ENCODE peak calls at places on chromosomes 12 and 14, in seven cellular contexts. C, S, R, B, W, M and N are unnamed samples.

GRCh38 chr12:30753761-30754382 is 879 bp downstream of the CAPRIN2 start:
- DNase-seq in R (no peak), C (no peak), B (no peak), W (no peak), S (no peak), M (no peak), N (no peak)

GRCh38 chr12:124217508-124217981 is 77.3 kb upstream of the RFLNA start:
- DNase-seq in M (no peak), R (no peak), B (no peak), W (no peak), C (no peak), S (no peak), N (no peak)

GRCh38 chr14:24975393-24975792 is 74.6 kb downstream of the STXBP6 start:
- DNase-seq in M (no peak), R (no peak), W (no peak), C (no peak), S (no peak), B (no peak), N (no peak)

GRCh38 chr12:27434673-27435565 is 11.6 kb upstream of the SMCO2 start:
- DNase-seq in B (no peak), M (peak; percentile 56), W (no peak), R (no peak), C (no peak), S (peak; percentile 23), N (no peak)

GRCh38 chr12:45934956-45935355 is 55.4 kb downstream of the SCAF11 start:
- DNase-seq in B (no peak), R (peak; percentile 66), M (no peak), C (no peak), W (no peak), S (no peak), N (no peak)

GRCh38 chr12:53660064-53660463 is 15.8 kb downstream of the ATP5MC2 start:
- DNase-seq in M (no peak), B (peak; percentile 53), S (no peak), R (no peak), W (peak; percentile 16), C (no peak), N (no peak)

GRCh38 chr14:56903304-56904021 is 93.2 kb upstream of the OTX2 start:
- DNase-seq in S (no peak), R (no peak), C (no peak), M (no peak), B (no peak), W (no peak), N (no peak)

GRCh38 chr12:26434299-26434915 is 239.0 kb downstream of the SSPN start:
- DNase-seq in S (no peak), W (peak; percentile 10), R (peak; percentile 47), M (peak; percentile 67), B (peak; percentile 59), C (peak; percentile 55), N (no peak)

GRCh38 chr12:68178774-68179439 is 19.4 kb upstream of the IFNG start:
- DNase-seq in S (no peak), R (no peak), W (no peak), C (no peak), B (no peak), M (no peak), N (no peak)

GRCh38 chr14:102590667-102591099 is 1.8 kb upstream of the RCOR1 start:
- DNase-seq in W (peak; percentile 26), R (no peak), S (no peak), M (no peak), B (peak; percentile 51), C (peak; percentile 34), N (no peak)

GRCh38 chr12:92656911-92657310 is 45.9 kb upstream of the PLEKHG7 start:
- DNase-seq in M (no peak), R (no peak), S (no peak), C (no peak), B (no peak), W (no peak), N (no peak)

GRCh38 chr14:64703393-64704144 is 655 bp upstream of the PLEKHG3 start:
- DNase-seq in C (no peak), B (no peak), S (no peak), R (no peak), W (no peak), M (no peak), N (no peak)

GRCh38 chr14:99058542-99058941 is 213.5 kb downstream of the BCL11B start:
- DNase-seq in S (no peak), W (no peak), C (no peak), R (no peak), B (no peak), M (no peak), N (no peak)

GRCh38 chr14:91732859-91733477 is 1.1 kb upstream of the CATSPERB start:
- DNase-seq in C (no peak), S (no peak), B (peak; percentile 18), R (no peak), M (no peak), W (no peak), N (no peak)

GRCh38 chr12:103986823-103987222 is 21.2 kb downstream of the TDG start:
- DNase-seq in W (no peak), R (no peak), S (no peak), M (no peak), B (no peak), C (no peak), N (no peak)

GRCh38 chr12:124207049-124207448 is 87.8 kb upstream of the RFLNA start:
- DNase-seq in S (no peak), W (no peak), C (no peak), B (no peak), R (no peak), M (no peak), N (no peak)

GRCh38 chr14:93343266-93343665 is 3.7 kb upstream of the COX8C start:
- DNase-seq in C (no peak), M (no peak), W (no peak), S (no peak), R (no peak), B (no peak), N (no peak)

GRCh38 chr12:88578821-88579518 is 1.3 kb downstream of the KITLG start:
- DNase-seq in C (no peak), W (peak; percentile 43), R (peak; percentile 46), M (peak; percentile 50), S (no peak), B (no peak), N (no peak)

GRCh38 chr14:99550387-99550992 is 53.5 kb downstream of the CCDC85C start:
- DNase-seq in C (no peak), R (no peak), B (no peak), S (no peak), W (no peak), M (no peak), N (no peak)

GRCh38 chr14:81801921-81802320 is 268.3 kb upstream of the SEL1L start:
- DNase-seq in C (no peak), W (no peak), M (no peak), R (no peak), S (no peak), B (no peak), N (no peak)

GRCh38 chr12:78914859-78915331 is 50.3 kb downstream of the SYT1 start:
- DNase-seq in B (no peak), R (no peak), S (no peak), M (no peak), W (no peak), C (no peak), N (no peak)

GRCh38 chr12:130658561-130658960 is 57.5 kb downstream of the RIMBP2 start:
- DNase-seq in W (no peak), R (no peak), B (no peak), M (no peak), S (no peak), C (no peak), N (no peak)

GRCh38 chr14:24630087-24630871 is 3.7 kb downstream of the GZMB start:
- DNase-seq in M (no peak), B (no peak), R (no peak), W (no peak), S (no peak), C (no peak), N (no peak)

GRCh38 chr14:39734306-39734705 is 302.1 kb upstream of the FBXO33 start:
- DNase-seq in R (no peak), W (no peak), M (no peak), S (no peak), B (no peak), C (no peak), N (no peak)

GRCh38 chr14:59018460-59018859 is 170.0 kb upstream of the DAAM1 start:
- DNase-seq in B (no peak), R (no peak), C (no peak), S (no peak), M (no peak), W (no peak), N (no peak)

GRCh38 chr12:116818341-116818856 is 62.8 kb downstream of the HRK start:
- DNase-seq in W (peak; percentile 19), S (no peak), M (no peak), B (no peak), C (no peak), R (no peak), N (peak; percentile 0)

GRCh38 chr12:58420496-58420895 is 479.1 kb downstream of the ATP23 start:
- DNase-seq in B (peak; percentile 82), C (no peak), M (no peak), R (no peak), S (no peak), W (no peak), N (no peak)

GRCh38 chr14:65279958-65280357 is 132.6 kb upstream of the FUT8 start:
- DNase-seq in C (no peak), W (no peak), B (no peak), R (no peak), M (no peak), S (no peak), N (no peak)

GRCh38 chr12:121939190-121939589 is 20.8 kb downstream of the CFAP251 start:
- DNase-seq in S (no peak), W (peak; percentile 20), C (no peak), M (no peak), R (no peak), B (no peak), N (no peak)

GRCh38 chr12:51240971-51241370 is 2.3 kb downstream of the DAZAP2 start:
- DNase-seq in W (no peak), S (no peak), C (no peak), B (no peak), R (no peak), M (no peak), N (no peak)

GRCh38 chr12:49626169-49626835 is 2.9 kb downstream of the PRPF40B start:
- DNase-seq in B (no peak), C (no peak), S (no peak), R (no peak), M (no peak), W (no peak), N (no peak)

GRCh38 chr14:53929871-53930685 is 26.5 kb downstream of the BMP4 start:
- DNase-seq in C (no peak), W (peak; percentile 25), R (no peak), S (no peak), B (no peak), M (no peak), N (no peak)

GRCh38 chr14:70027785-70028428 is 148.7 kb downstream of the SMOC1 start:
- DNase-seq in B (no peak), W (peak; percentile 71), S (peak; percentile 59), M (peak; percentile 85), C (no peak), R (peak; percentile 49), N (peak; percentile 2)

GRCh38 chr12:121021754-121022153 is 5.5 kb upstream of the C12orf43 start:
- DNase-seq in B (no peak), S (no peak), R (no peak), M (no peak), C (no peak), W (no peak), N (no peak)

GRCh38 chr12:11906284-11906935 is 164.3 kb upstream of the BCL2L14 start:
- DNase-seq in W (no peak), C (no peak), S (no peak), B (no peak), M (no peak), R (no peak), N (no peak)